ENCODE peak calls at places on chromosomes 2 and 18, in six cellular contexts. One of them, this sample, is unnamed.

GRCh38 chr2:26088038-26088643 is 54.3 kb downstream of the RAB10 start:
- DNase-seq in H9: no peak
- DNase-seq in neuronal stem cell: no peak
- DNase-seq in mesenchymal stem cell: peak
- DNase-seq in H1: no peak
- DNase-seq in trophoblast cell: no peak
- DNase-seq in this sample: peak

GRCh38 chr2:65070856-65071255 is 14.6 kb downstream of the CEP68 start:
- DNase-seq in H9: no peak
- DNase-seq in neuronal stem cell: no peak
- DNase-seq in mesenchymal stem cell: no peak
- DNase-seq in H1: no peak
- DNase-seq in trophoblast cell: no peak
- DNase-seq in this sample: no peak

GRCh38 chr18:77160515-77160914 is 27.9 kb upstream of the MBP start:
- DNase-seq in H9: no peak
- DNase-seq in neuronal stem cell: no peak
- DNase-seq in mesenchymal stem cell: no peak
- DNase-seq in H1: peak
- DNase-seq in trophoblast cell: no peak
- DNase-seq in this sample: no peak

GRCh38 chr18:57846258-57846657 is 43.1 kb upstream of the ATP8B1 start:
- DNase-seq in H9: no peak
- DNase-seq in neuronal stem cell: no peak
- DNase-seq in mesenchymal stem cell: peak
- DNase-seq in H1: no peak
- DNase-seq in trophoblast cell: peak
- DNase-seq in this sample: peak

GRCh38 chr2:235870515-235870914 is 297.7 kb downstream of the GBX2 start:
- DNase-seq in H9: no peak
- DNase-seq in neuronal stem cell: no peak
- DNase-seq in mesenchymal stem cell: no peak
- DNase-seq in H1: no peak
- DNase-seq in trophoblast cell: no peak
- DNase-seq in this sample: no peak

GRCh38 chr2:241579281-241579680 is 20.7 kb downstream of the BOK start:
- DNase-seq in H9: no peak
- DNase-seq in neuronal stem cell: no peak
- DNase-seq in mesenchymal stem cell: no peak
- DNase-seq in H1: no peak
- DNase-seq in trophoblast cell: no peak
- DNase-seq in this sample: no peak

GRCh38 chr2:30780776-30781330 is 26.4 kb downstream of the CAPN13 start:
- DNase-seq in H9: peak
- DNase-seq in neuronal stem cell: no peak
- DNase-seq in mesenchymal stem cell: no peak
- DNase-seq in H1: no peak
- DNase-seq in trophoblast cell: no peak
- DNase-seq in this sample: no peak

GRCh38 chr2:105394951-105395611 is 3.8 kb downstream of the FHL2 start:
- DNase-seq in H9: no peak
- DNase-seq in neuronal stem cell: no peak
- DNase-seq in mesenchymal stem cell: peak
- DNase-seq in H1: no peak
- DNase-seq in trophoblast cell: peak
- DNase-seq in this sample: peak

GRCh38 chr18:40250218-40250617 is 1704.8 kb upstream of the PIK3C3 start:
- DNase-seq in H9: no peak
- DNase-seq in neuronal stem cell: no peak
- DNase-seq in mesenchymal stem cell: no peak
- DNase-seq in H1: no peak
- DNase-seq in trophoblast cell: no peak
- DNase-seq in this sample: no peak

GRCh38 chr2:100262555-100263320 is 59.6 kb downstream of the LONRF2 start:
- DNase-seq in H9: peak
- DNase-seq in neuronal stem cell: peak
- DNase-seq in mesenchymal stem cell: peak
- DNase-seq in H1: no peak
- DNase-seq in trophoblast cell: peak
- DNase-seq in this sample: peak

GRCh38 chr2:9002637-9003365 is 683 bp downstream of the MBOAT2 start:
- DNase-seq in H9: no peak
- DNase-seq in neuronal stem cell: peak
- DNase-seq in mesenchymal stem cell: peak
- DNase-seq in H1: no peak
- DNase-seq in trophoblast cell: no peak
- DNase-seq in this sample: no peak

GRCh38 chr2:226116346-226116745 is 683.3 kb downstream of the IRS1 start:
- DNase-seq in H9: no peak
- DNase-seq in neuronal stem cell: no peak
- DNase-seq in mesenchymal stem cell: no peak
- DNase-seq in H1: no peak
- DNase-seq in trophoblast cell: no peak
- DNase-seq in this sample: no peak

GRCh38 chr2:2749206-2749598 is 418.1 kb upstream of the MYT1L start:
- DNase-seq in H9: no peak
- DNase-seq in neuronal stem cell: no peak
- DNase-seq in mesenchymal stem cell: no peak
- DNase-seq in H1: no peak
- DNase-seq in trophoblast cell: no peak
- DNase-seq in this sample: no peak

GRCh38 chr2:158533009-158533408 is 76.3 kb downstream of the PKP4 start:
- DNase-seq in H9: peak
- DNase-seq in neuronal stem cell: no peak
- DNase-seq in mesenchymal stem cell: no peak
- DNase-seq in H1: no peak
- DNase-seq in trophoblast cell: no peak
- DNase-seq in this sample: no peak

GRCh38 chr2:232327089-232328037 is 51.2 kb upstream of the ALPP start:
- DNase-seq in H9: peak
- DNase-seq in neuronal stem cell: peak
- DNase-seq in mesenchymal stem cell: peak
- DNase-seq in H1: peak
- DNase-seq in trophoblast cell: peak
- DNase-seq in this sample: peak

GRCh38 chr2:239467956-239468490 is 67.2 kb upstream of the HDAC4 start:
- DNase-seq in H9: peak
- DNase-seq in neuronal stem cell: no peak
- DNase-seq in mesenchymal stem cell: no peak
- DNase-seq in H1: no peak
- DNase-seq in trophoblast cell: no peak
- DNase-seq in this sample: no peak

GRCh38 chr2:240302041-240302440 is 133.4 kb upstream of the GPC1 start:
- DNase-seq in H9: peak
- DNase-seq in neuronal stem cell: no peak
- DNase-seq in mesenchymal stem cell: no peak
- DNase-seq in H1: no peak
- DNase-seq in trophoblast cell: no peak
- DNase-seq in this sample: no peak

GRCh38 chr2:102155703-102156515 is 13.4 kb downstream of the IL1R1 start:
- DNase-seq in H9: no peak
- DNase-seq in neuronal stem cell: no peak
- DNase-seq in mesenchymal stem cell: peak
- DNase-seq in H1: no peak
- DNase-seq in trophoblast cell: peak
- DNase-seq in this sample: peak

GRCh38 chr2:204023088-204023487 is 86.5 kb downstream of the ICOS start:
- DNase-seq in H9: no peak
- DNase-seq in neuronal stem cell: no peak
- DNase-seq in mesenchymal stem cell: no peak
- DNase-seq in H1: no peak
- DNase-seq in trophoblast cell: no peak
- DNase-seq in this sample: no peak

GRCh38 chr18:13284330-13285027 is 65.9 kb downstream of the LDLRAD4 start:
- DNase-seq in H9: no peak
- DNase-seq in neuronal stem cell: no peak
- DNase-seq in mesenchymal stem cell: no peak
- DNase-seq in H1: no peak
- DNase-seq in trophoblast cell: no peak
- DNase-seq in this sample: no peak

GRCh38 chr2:207333599-207334308 is 168.0 kb upstream of the KLF7 start:
- DNase-seq in H9: no peak
- DNase-seq in neuronal stem cell: no peak
- DNase-seq in mesenchymal stem cell: peak
- DNase-seq in H1: no peak
- DNase-seq in trophoblast cell: peak
- DNase-seq in this sample: peak

GRCh38 chr2:17976871-17977746 is 98.6 kb downstream of the KCNS3 start:
- DNase-seq in H9: no peak
- DNase-seq in neuronal stem cell: no peak
- DNase-seq in mesenchymal stem cell: peak
- DNase-seq in H1: no peak
- DNase-seq in trophoblast cell: no peak
- DNase-seq in this sample: peak
- H4K91ac ChIP-seq in H9: no peak
- H4K91ac ChIP-seq in neuronal stem cell: no peak
- H4K91ac ChIP-seq in mesenchymal stem cell: peak
- H4K91ac ChIP-seq in H1: no peak
- H4K91ac ChIP-seq in trophoblast cell: no peak
- H4K91ac ChIP-seq in this sample: peak

GRCh38 chr2:6951046-6951445 is 33.8 kb downstream of the RNF144A start:
- DNase-seq in H9: no peak
- DNase-seq in neuronal stem cell: no peak
- DNase-seq in mesenchymal stem cell: no peak
- DNase-seq in H1: no peak
- DNase-seq in trophoblast cell: no peak
- DNase-seq in this sample: no peak
- H4K91ac ChIP-seq in H9: no peak
- H4K91ac ChIP-seq in neuronal stem cell: no peak
- H4K91ac ChIP-seq in mesenchymal stem cell: no peak
- H4K91ac ChIP-seq in H1: no peak
- H4K91ac ChIP-seq in trophoblast cell: no peak
- H4K91ac ChIP-seq in this sample: no peak

GRCh38 chr2:132617989-132618388 is 52.0 kb downstream of the LYPD1 start:
- DNase-seq in H9: no peak
- DNase-seq in neuronal stem cell: no peak
- DNase-seq in mesenchymal stem cell: no peak
- DNase-seq in H1: no peak
- DNase-seq in trophoblast cell: no peak
- DNase-seq in this sample: no peak

GRCh38 chr2:132623096-132623839 is 46.7 kb downstream of the LYPD1 start:
- DNase-seq in H9: no peak
- DNase-seq in neuronal stem cell: no peak
- DNase-seq in mesenchymal stem cell: peak
- DNase-seq in H1: no peak
- DNase-seq in trophoblast cell: no peak
- DNase-seq in this sample: peak

GRCh38 chr2:132618734-132619133 is 51.3 kb downstream of the LYPD1 start:
- DNase-seq in H9: no peak
- DNase-seq in neuronal stem cell: no peak
- DNase-seq in mesenchymal stem cell: no peak
- DNase-seq in H1: no peak
- DNase-seq in trophoblast cell: no peak
- DNase-seq in this sample: no peak

GRCh38 chr2:132621131-132621875 is 48.7 kb downstream of the LYPD1 start:
- DNase-seq in H9: no peak
- DNase-seq in neuronal stem cell: no peak
- DNase-seq in mesenchymal stem cell: no peak
- DNase-seq in H1: no peak
- DNase-seq in trophoblast cell: no peak
- DNase-seq in this sample: no peak

DNA sequence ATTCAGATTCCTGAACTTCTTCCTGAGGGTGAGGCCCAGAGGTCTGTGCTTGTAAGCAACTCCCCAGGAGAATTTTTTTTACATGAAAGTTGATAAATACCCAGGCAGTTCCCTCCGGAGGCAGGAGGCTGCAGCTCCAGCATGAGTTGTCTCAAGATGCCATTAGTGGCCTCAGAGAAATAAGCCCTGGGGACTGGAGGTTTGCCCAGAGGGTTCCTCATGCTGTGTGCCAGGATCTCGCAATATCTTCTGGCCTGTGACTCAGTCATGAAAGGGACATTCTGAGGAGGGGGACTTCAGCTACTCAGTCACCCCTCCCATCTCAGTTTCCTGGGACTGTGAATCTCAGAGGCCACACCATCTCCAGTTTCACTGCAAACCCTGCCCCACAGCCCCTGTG is 49.9 kb downstream of the LYPD1 start:
- DNase-seq in H9: no peak
- DNase-seq in neuronal stem cell: no peak
- DNase-seq in mesenchymal stem cell: peak
- DNase-seq in H1: no peak
- DNase-seq in trophoblast cell: no peak
- DNase-seq in this sample: peak
- H4K91ac ChIP-seq in H9: no peak
- H4K91ac ChIP-seq in neuronal stem cell: no peak
- H4K91ac ChIP-seq in mesenchymal stem cell: no peak
- H4K91ac ChIP-seq in H1: no peak
- H4K91ac ChIP-seq in trophoblast cell: no peak
- H4K91ac ChIP-seq in this sample: no peak

DNA sequence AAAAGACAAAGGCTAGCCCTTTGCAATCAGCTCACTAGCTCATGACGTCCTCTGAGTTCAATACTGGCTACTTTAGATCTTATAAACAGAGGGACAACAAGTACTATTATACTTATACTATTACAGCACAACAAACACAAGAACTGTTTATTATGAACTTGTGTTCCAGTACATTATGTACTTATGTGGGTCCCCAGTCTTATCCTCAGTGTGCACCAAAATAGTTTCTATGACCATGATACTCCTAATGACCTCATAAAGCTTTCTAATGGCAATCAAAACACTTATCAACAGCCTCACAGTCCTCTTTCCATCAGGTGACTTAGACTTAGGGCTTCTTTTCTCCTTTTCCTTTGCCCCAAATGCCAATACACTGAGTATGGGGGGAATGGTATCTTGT is 614.4 kb downstream of the CNTNAP5 start:
- DNase-seq in H9: no peak
- DNase-seq in neuronal stem cell: no peak
- DNase-seq in mesenchymal stem cell: no peak
- DNase-seq in H1: no peak
- DNase-seq in trophoblast cell: no peak
- DNase-seq in this sample: no peak
- H4K91ac ChIP-seq in H9: no peak
- H4K91ac ChIP-seq in neuronal stem cell: no peak
- H4K91ac ChIP-seq in mesenchymal stem cell: no peak
- H4K91ac ChIP-seq in H1: no peak
- H4K91ac ChIP-seq in trophoblast cell: no peak
- H4K91ac ChIP-seq in this sample: no peak